ENCODE peak calls at places on chromosomes 6 and 20, in ten cellular contexts. K is stimulated activated CD8-positive, alpha-beta memory T cell treated with anti-CD3 and anti-CD28 coated beads, Interleukin-7, amount 100 ng/mL, for 1 hour; E is amniotic epithelial cell; D is uterus; M is tibial artery; U is T follicular helper cell; S is amygdala; W is mesendoderm; C is HT1080; L is adrenal gland. V is an unnamed sample.

GRCh38 chr6:29947292-29947980 is 5.1 kb downstream of the HLA-A start:
- DNase-seq in W (no peak), C (no peak), S (no peak), D (no peak), M (no peak), L (no peak), K (no peak), U (no peak), E (no peak), V (no peak)

GRCh38 chr20:33826270-33826897 is 15.2 kb downstream of the CHMP4B start:
- DNase-seq in L (no peak), K (no peak), C (no peak), E (no peak), W (peak), U (no peak), D (no peak), S (no peak), M (no peak), V (no peak)

GRCh38 chr6:35388772-35389352 is 46.5 kb downstream of the PPARD start:
- DNase-seq in W (no peak), C (no peak), M (no peak), L (no peak), E (no peak), S (no peak), U (no peak), D (no peak), K (no peak), V (no peak)

GRCh38 chr6:33123732-33124524 is 48.1 kb downstream of the HLA-DPB1 start:
- DNase-seq in W (peak), C (peak), L (no peak), K (no peak), M (no peak), S (no peak), D (no peak), E (peak), U (no peak), V (no peak)

GRCh38 chr20:20366551-20366895 is 1.4 kb upstream of the INSM1 start:
- DNase-seq in M (no peak), U (no peak), L (no peak), C (no peak), D (no peak), W (no peak), S (no peak), K (no peak), E (no peak), V (no peak)

GRCh38 chr6:106069478-106069877 is 16.7 kb upstream of the PRDM1 start:
- DNase-seq in C (peak), W (no peak), D (no peak), M (no peak), S (no peak), L (peak), E (peak), K (no peak), U (no peak), V (no peak)

GRCh38 chr20:46139908-46140482 is 21.9 kb downstream of the CD40 start:
- DNase-seq in D (no peak), L (no peak), S (no peak), W (no peak), K (no peak), C (no peak), U (no peak), E (no peak), M (no peak), V (no peak)

GRCh38 chr20:59020938-59021551 is 1.8 kb downstream of the TUBB1 start:
- DNase-seq in M (no peak), S (no peak), K (no peak), E (peak), W (peak), D (no peak), C (peak), U (no peak), L (no peak), V (peak)

GRCh38 chr20:14775778-14776177 is 438.4 kb upstream of the FLRT3 start:
- DNase-seq in E (peak), K (no peak), U (no peak), C (peak), D (peak), L (peak), S (no peak), M (no peak), W (no peak), V (no peak)

GRCh38 chr6:79117752-79118151 is 39.7 kb upstream of the PHIP start:
- DNase-seq in L (no peak), M (no peak), K (no peak), W (peak), E (no peak), D (no peak), S (no peak), C (peak), U (no peak), V (no peak)

GRCh38 chr6:125558451-125558850 is 191.0 kb upstream of the HEY2 start:
- DNase-seq in S (no peak), E (no peak), C (no peak), U (no peak), M (no peak), W (peak), K (no peak), D (no peak), L (no peak), V (peak)

GRCh38 chr20:36113015-36113414 is 41.5 kb upstream of the EPB41L1 start:
- DNase-seq in S (no peak), L (no peak), K (no peak), D (no peak), M (no peak), U (no peak), W (no peak), E (no peak), C (no peak), V (no peak)

GRCh38 chr20:49578436-49578835 is 10.5 kb upstream of the PTGIS start:
- DNase-seq in S (no peak), W (no peak), E (no peak), M (peak), K (no peak), C (no peak), U (no peak), D (peak), L (no peak), V (no peak)